ENCODE peak calls at places on chromosomes 4 and X, in four cellular contexts. Z is GM12878, L is K562, N is HepG2. M is an unnamed sample. For H3K36me3, the result is how much of the 10 kb centered on the place peaks cover.

GRCh38 chr4:147325566-147325965 is 155.3 kb upstream of the EDNRA start:
- DNase-seq in Z (no peak), L (no peak), N (no peak), M (no peak)

GRCh38 chr4:114365591-114365990 is 233.0 kb upstream of the UGT8 start:
- DNase-seq in Z (no peak), L (no peak), N (no peak), M (no peak)

GRCh38 chrX:38893441-38893840 is 92.2 kb downstream of the MID1IP1 start:
- DNase-seq in Z (no peak), L (no peak), N (no peak), M (no peak)

GRCh38 chrX:9183481-9183880 is 149.6 kb upstream of the FAM9B start:
- DNase-seq in Z (no peak), L (no peak), N (no peak), M (no peak)

GRCh38 chr4:59553063-59553738 is 1646.9 kb upstream of the ADGRL3 start:
- DNase-seq in Z (peak), L (no peak), N (no peak), M (peak)

GRCh38 chr4:65399131-65399530 is 271.2 kb downstream of the EPHA5 start:
- DNase-seq in Z (no peak), L (no peak), N (no peak), M (peak)

GRCh38 chrX:12702509-12703091 is 88.6 kb upstream of the PRPS2 start:
- DNase-seq in Z (no peak), L (peak), N (peak), M (peak)

GRCh38 chrX:40646489-40647306 is 663 bp downstream of the CXorf38 start:
- DNase-seq in Z (no peak), L (peak), N (no peak), M (peak)

GRCh38 chrX:40192196-40192595 is 94.4 kb upstream of the BCOR start:
- DNase-seq in Z (no peak), L (no peak), N (no peak), M (no peak)

GRCh38 chr4:38867478-38868054 is at the start of gene FAM114A1:
- DNase-seq in Z (no peak), L (peak), N (peak), M (peak)

GRCh38 chr4:26273308-26273980 is 47.4 kb upstream of the RBPJ start:
- DNase-seq in Z (no peak), L (no peak), N (no peak), M (no peak)

GRCh38 chr4:145047151-145047550 is 50.8 kb downstream of the ANAPC10 start:
- DNase-seq in Z (peak), L (peak), N (no peak), M (no peak)

GRCh38 chr4:102862747-102863146 is 6.0 kb upstream of the CISD2 start:
- DNase-seq in Z (no peak), L (no peak), N (no peak), M (no peak)

GRCh38 chr4:48033825-48034413 is 17.3 kb downstream of the NIPAL1 start:
- DNase-seq in Z (no peak), L (peak), N (peak), M (peak)

GRCh38 chr4:48237996-48238645 is 31.5 kb downstream of the TEC start:
- DNase-seq in Z (no peak), L (no peak), N (no peak), M (no peak)

GRCh38 chrX:27276751-27277150 is 186.4 kb downstream of the PPP4R3C start:
- DNase-seq in Z (no peak), L (no peak), N (no peak), M (no peak)

GRCh38 chr4:24330198-24330972 is 254.0 kb downstream of the DHX15 start:
- DNase-seq in Z (no peak), L (no peak), N (no peak), M (no peak)

GRCh38 chrX:141924293-141924692 is 20.6 kb downstream of the MAGEC1 start:
- DNase-seq in Z (no peak), L (no peak), N (no peak), M (no peak)

GRCh38 chr4:2044542-2045517 is 14.3 kb upstream of the NAT8L start:
- DNase-seq in Z (no peak), L (no peak), N (no peak), M (no peak)

GRCh38 chr4:118994030-118994429 is 105.4 kb downstream of the SYNPO2 start:
- DNase-seq in Z (no peak), L (no peak), N (no peak), M (no peak)

GRCh38 chr4:87270825-87271224 is 50.4 kb upstream of the KLHL8 start:
- DNase-seq in Z (no peak), L (no peak), N (no peak), M (peak)

GRCh38 chrX:17876135-17876534 is 15.0 kb upstream of the RAI2 start:
- DNase-seq in Z (no peak), L (no peak), N (no peak), M (no peak)

GRCh38 chrX:6210230-6210629 is 18.4 kb downstream of the NLGN4X start:
- DNase-seq in Z (no peak), L (no peak), N (no peak), M (no peak)

GRCh38 chr4:87035881-87036509 is 101.2 kb downstream of the AFF1 start:
- DNase-seq in Z (no peak), L (no peak), N (no peak), M (no peak)

GRCh38 chr4:89836897-89837384 is at the start of gene SNCA:
- DNase-seq in Z (no peak), L (peak), N (no peak), M (peak)

GRCh38 chrX:21946925-21947641 is 6.6 kb downstream of the SMS start:
- DNase-seq in Z (no peak), L (peak), N (no peak), M (no peak)

GRCh38 chr4:43286137-43286536 is 393.6 kb downstream of the GRXCR1 start:
- DNase-seq in Z (no peak), L (no peak), N (no peak), M (no peak)

GRCh38 chrX:126164689-126165400 is 1.2 kb downstream of the DCAF12L2 start:
- DNase-seq in Z (no peak), L (no peak), N (no peak), M (no peak)

GRCh38 chrX:41922694-41923171 is 621 bp downstream of the CASK start:
- DNase-seq in Z (no peak), L (peak), N (no peak), M (peak)

GRCh38 chr4:2047031-2047660 is 12.0 kb upstream of the NAT8L start:
- DNase-seq in Z (no peak), L (no peak), N (no peak), M (peak)

GRCh38 chr4:7043521-7044414 is 596 bp downstream of the TADA2B start:
- DNase-seq in Z (no peak), L (peak), N (no peak), M (no peak)

GRCh38 chr4:162485486-162485885 is 321.7 kb upstream of the FSTL5 start:
- DNase-seq in Z (no peak), L (no peak), N (no peak), M (no peak)

DNA sequence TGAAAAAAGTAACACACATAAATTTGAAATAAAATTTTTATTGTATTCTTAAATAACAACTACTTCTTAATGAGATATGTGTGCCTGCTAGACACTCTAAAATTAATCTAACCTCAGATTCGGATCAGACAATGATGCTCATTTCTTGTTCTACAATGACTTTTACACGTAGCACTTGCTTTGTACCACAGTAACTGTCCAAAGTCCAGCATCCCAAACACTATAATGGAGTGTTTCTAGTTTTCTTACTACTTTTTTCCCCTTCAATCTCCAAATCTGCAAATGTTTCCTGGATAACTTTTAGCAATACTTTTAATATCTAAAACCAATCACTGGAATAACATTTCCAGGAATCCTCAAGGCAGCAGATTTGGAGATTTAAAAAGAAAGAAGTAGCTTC is 75.9 kb downstream of the ADGRA3 start:
- DNase-seq in Z (no peak), L (no peak), N (no peak), M (no peak)
- H3K36me3 ChIP-seq in Z (under half), L (under half), N (under half), M (under half)

GRCh38 chr4:121817701-121818100 is 6.0 kb downstream of the CCNA2 start:
- DNase-seq in Z (no peak), L (no peak), N (no peak), M (no peak)
- H3K9ac ChIP-seq in Z (no peak), L (no peak), N (no peak), M (no peak)

DNA sequence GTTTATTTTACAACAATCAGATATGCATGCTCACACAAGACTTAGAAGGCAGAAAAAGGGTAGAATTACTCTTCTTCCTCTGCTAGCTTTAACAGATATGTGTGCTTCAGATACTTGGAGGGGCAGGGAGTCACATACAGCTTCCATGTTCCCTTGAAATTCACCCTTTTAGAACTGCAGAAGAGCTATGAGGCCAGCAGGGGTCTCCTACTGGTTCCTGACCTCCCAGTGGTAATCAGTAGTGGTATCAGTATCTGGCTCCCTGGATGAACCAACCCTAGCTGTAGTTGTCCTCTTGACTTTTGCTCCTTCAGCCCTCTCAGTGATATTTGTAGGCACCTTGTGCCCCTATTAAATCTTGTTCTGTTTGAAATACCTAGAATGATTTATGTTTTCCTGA is 81.5 kb downstream of the RCHY1 start:
- DNase-seq in Z (no peak), L (peak), N (peak), M (peak)
- TF ChIP-seq FOXM1 in Z (no peak), L (no peak), N (no peak), M (no peak)

GRCh38 chrX:153701706-153702105 is 14.0 kb downstream of the SLC6A8 start:
- DNase-seq in Z (no peak), L (no peak), N (no peak), M (no peak)

GRCh38 chrX:153697924-153698865 is 10.5 kb downstream of the SLC6A8 start:
- DNase-seq in Z (no peak), L (no peak), N (no peak), M (no peak)

GRCh38 chrX:153700967-153701366 is 13.2 kb downstream of the SLC6A8 start:
- DNase-seq in Z (no peak), L (no peak), N (no peak), M (no peak)

GRCh38 chrX:153702350-153703035 is 14.8 kb downstream of the SLC6A8 start:
- DNase-seq in Z (no peak), L (no peak), N (no peak), M (no peak)

DNA sequence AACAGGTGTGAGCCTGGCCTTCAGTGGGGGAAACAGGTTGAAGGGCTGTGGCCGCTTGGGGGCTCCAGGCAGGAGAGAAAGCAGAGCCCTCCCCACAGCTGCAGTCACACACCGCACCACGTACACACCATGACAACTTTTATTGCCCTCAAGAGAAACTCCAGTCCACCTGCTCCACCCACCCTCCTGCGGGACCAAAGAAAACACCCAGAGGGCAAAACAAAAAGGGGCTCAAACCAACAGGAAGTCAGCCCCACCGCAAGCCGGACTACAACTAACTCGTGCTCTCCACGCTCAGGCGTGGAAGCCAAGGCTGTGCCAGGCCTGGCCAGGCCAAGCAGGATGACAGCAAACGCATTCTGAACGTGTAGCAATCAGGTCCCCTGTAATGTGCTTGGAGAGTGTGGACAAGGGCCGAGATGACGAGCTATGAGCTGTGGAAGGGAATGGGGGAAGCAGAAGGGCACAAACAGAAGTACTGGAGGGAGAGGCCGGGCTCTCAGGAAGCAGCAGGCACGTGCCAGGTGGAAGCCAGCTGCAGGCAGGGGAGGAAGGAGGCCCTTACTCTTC is 12.7 kb downstream of the SLC6A8 start:
- DNase-seq in Z (no peak), L (no peak), N (no peak), M (no peak)
- H3K36me3 ChIP-seq in Z (under half), L (half or more), N (under half), M (under half)

M was measured in SK-N-SH.